ENCODE peak calls at places on chromosomes 5 and 9, in five cellular contexts. B, N, E, F and J are unnamed samples.

GRCh38 chr9:89461302-89461701 is 36.6 kb downstream of the SEMA4D start:
- DNase-seq in E (peak), F (no peak), B (no peak), N (no peak), J (no peak)

GRCh38 chr5:139147743-139148079 is 50.5 kb downstream of the SIL1 start:
- DNase-seq in E (no peak), F (no peak), N (no peak), B (peak), J (no peak)

GRCh38 chr5:126971455-126972019 is 58.8 kb downstream of the MARCHF3 start:
- DNase-seq in B (no peak), N (no peak), F (no peak), E (no peak), J (no peak)

GRCh38 chr5:86968311-86968753 is 299.4 kb upstream of the RASA1 start:
- DNase-seq in B (peak), E (peak), N (peak), F (peak), J (peak)

GRCh38 chr9:120925535-120926396 is 830 bp downstream of the TRAF1 start:
- DNase-seq in N (no peak), B (peak), F (no peak), E (peak), J (no peak)

GRCh38 chr9:21668504-21668903 is 133.9 kb upstream of the MTAP start:
- DNase-seq in B (no peak), E (no peak), F (no peak), N (no peak), J (no peak)

GRCh38 chr9:101047848-101048402 is 19.4 kb downstream of the PLPPR1 start:
- DNase-seq in F (peak), N (no peak), E (peak), B (no peak), J (no peak)

GRCh38 chr5:65916066-65916465 is 10.3 kb upstream of the ERBIN start:
- DNase-seq in E (no peak), N (no peak), B (no peak), F (no peak), J (no peak)

GRCh38 chr9:107363511-107364182 is 80.6 kb downstream of the RAD23B start:
- DNase-seq in F (no peak), B (peak), N (peak), E (no peak), J (peak)

GRCh38 chr9:90070056-90070455 is 465.2 kb downstream of the GADD45G start:
- DNase-seq in B (no peak), E (no peak), N (no peak), F (no peak), J (no peak)

GRCh38 chr5:158175664-158176507 is 316.9 kb upstream of the CLINT1 start:
- DNase-seq in F (no peak), E (peak), N (peak), B (peak), J (no peak)

GRCh38 chr5:146284016-146284415 is 54.6 kb upstream of the POU4F3 start:
- DNase-seq in E (peak), F (no peak), N (no peak), B (no peak), J (no peak)

GRCh38 chr5:87074934-87075541 is 192.6 kb upstream of the RASA1 start:
- DNase-seq in F (peak), N (peak), E (peak), B (no peak), J (no peak)

GRCh38 chr5:150111121-150111520 is 24.8 kb upstream of the CSF1R start:
- DNase-seq in B (no peak), E (no peak), F (no peak), N (peak), J (no peak)

GRCh38 chr5:134129411-134130238 is 15.1 kb downstream of the TCF7 start:
- DNase-seq in E (no peak), N (no peak), F (no peak), B (no peak), J (no peak)

GRCh38 chr9:114836769-114837168 is 30.9 kb upstream of the TNFSF15 start:
- DNase-seq in E (peak), B (no peak), N (no peak), F (no peak), J (no peak)

GRCh38 chr5:177035982-177036381 is 13.5 kb downstream of the ZNF346 start:
- DNase-seq in N (peak), B (no peak), F (no peak), E (no peak), J (peak)

GRCh38 chr5:27318701-27319100 is 280.3 kb upstream of the CDH9 start:
- DNase-seq in E (no peak), F (no peak), B (no peak), N (no peak), J (no peak)

GRCh38 chr5:143952809-143953208 is 140.8 kb downstream of the HMHB1 start:
- DNase-seq in B (no peak), F (no peak), N (no peak), E (no peak), J (no peak)

GRCh38 chr9:93083592-93084470 is 12.2 kb upstream of the CARD19 start:
- DNase-seq in F (no peak), B (no peak), N (peak), E (no peak), J (no peak)

GRCh38 chr9:89000973-89001916 is 10.0 kb downstream of the S1PR3 start:
- DNase-seq in N (peak), E (peak), F (peak), B (peak), J (peak)

GRCh38 chr5:153714732-153715287 is 224.3 kb downstream of the GRIA1 start:
- DNase-seq in F (no peak), E (no peak), N (no peak), B (no peak), J (no peak)

GRCh38 chr9:96177719-96178028 is 124.3 kb downstream of the HSD17B3 start:
- DNase-seq in B (no peak), N (peak), E (no peak), F (no peak), J (no peak)

GRCh38 chr9:110784309-110784708 is 115.7 kb downstream of the MUSK start:
- DNase-seq in B (no peak), E (no peak), F (no peak), N (no peak), J (no peak)

GRCh38 chr9:21611896-21612295 is 129.8 kb upstream of the IFNE start:
- DNase-seq in N (no peak), E (peak), B (no peak), F (no peak), J (no peak)

GRCh38 chr5:149024477-149024876 is 38.4 kb downstream of the SH3TC2 start:
- DNase-seq in E (peak), F (no peak), N (no peak), B (no peak), J (no peak)

GRCh38 chr9:79574716-79575242 is 3.0 kb downstream of the TLE4 start:
- DNase-seq in N (no peak), B (no peak), F (no peak), E (no peak), J (no peak)

GRCh38 chr9:79575560-79575959 is 3.8 kb downstream of the TLE4 start:
- DNase-seq in B (no peak), E (no peak), F (no peak), N (peak), J (peak)

GRCh38 chr9:79573697-79573976 is 1.9 kb downstream of the TLE4 start:
- DNase-seq in N (no peak), B (peak), F (no peak), E (peak), J (no peak)

GRCh38 chr9:79572891-79573696 is 1.3 kb downstream of the TLE4 start:
- DNase-seq in B (peak), E (no peak), N (peak), F (peak), J (peak)

GRCh38 chr9:79574166-79574565 is 2.4 kb downstream of the TLE4 start:
- DNase-seq in B (no peak), E (no peak), N (no peak), F (no peak), J (no peak)
- H2AFZ ChIP-seq in B (peak), E (peak), N (no peak), F (no peak), J (no peak)

GRCh38 chr9:79974806-79975422 is 403.1 kb downstream of the TLE4 start:
- DNase-seq in B (no peak), E (no peak), N (peak), F (no peak), J (peak)

GRCh38 chr9:79973627-79974026 is 401.9 kb downstream of the TLE4 start:
- DNase-seq in N (no peak), B (no peak), E (no peak), F (no peak), J (no peak)

GRCh38 chr9:79977510-79978197 is 405.9 kb downstream of the TLE4 start:
- DNase-seq in F (no peak), N (no peak), E (no peak), B (no peak), J (no peak)

GRCh38 chr9:79975471-79976316 is 403.9 kb downstream of the TLE4 start:
- DNase-seq in B (no peak), N (peak), F (no peak), E (no peak), J (peak)

DNA sequence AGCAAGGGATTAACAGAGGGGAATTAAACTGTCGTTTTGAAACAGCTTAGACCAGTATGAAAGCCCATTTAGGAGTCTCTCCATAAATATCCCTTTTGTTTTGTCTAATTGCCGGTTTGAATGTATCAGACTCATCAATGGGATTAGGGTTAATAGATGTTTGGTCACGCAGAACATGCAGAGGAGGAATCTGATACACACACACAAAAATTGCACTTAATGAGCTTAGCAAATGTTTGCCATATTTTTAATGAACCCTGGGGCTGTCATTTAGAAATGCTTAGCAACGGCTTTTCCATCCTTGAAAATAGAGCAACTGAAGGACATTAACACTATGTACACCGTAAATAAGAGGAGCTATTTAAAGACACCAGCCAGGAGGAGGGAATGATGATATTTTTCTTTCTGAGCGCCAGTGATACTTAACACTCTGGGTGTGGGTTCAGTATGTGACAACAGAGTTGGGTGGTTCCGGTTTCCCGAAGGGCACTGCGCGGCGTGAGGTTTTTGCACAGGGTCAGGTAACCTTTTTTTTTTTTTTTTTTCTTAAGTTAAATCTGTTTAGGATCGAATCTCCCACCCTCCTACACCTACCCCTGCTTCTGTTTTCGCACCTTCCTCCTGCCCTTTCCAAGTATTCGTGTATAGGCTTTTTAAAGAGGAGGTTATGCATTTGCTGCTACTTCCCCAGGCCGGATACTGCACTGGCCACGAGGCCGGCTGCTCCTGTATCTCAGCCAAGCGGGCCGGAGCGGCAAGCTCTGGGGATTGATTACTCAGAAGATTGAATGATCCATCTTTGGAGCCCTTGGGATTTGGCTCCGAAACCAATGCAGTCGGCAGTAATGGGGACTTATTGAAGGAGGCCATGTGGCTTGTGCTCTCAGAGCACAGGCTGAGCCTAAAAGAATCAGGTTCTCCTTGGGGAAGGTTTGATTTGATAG is 405.0 kb downstream of the TLE4 start:
- DNase-seq in N (peak), F (no peak), E (no peak), B (no peak), J (no peak)
- TF ChIP-seq EZH2phosphoT487 in N (peak), F (no peak), E (no peak), B (no peak), J (no peak)

GRCh38 chr9:104747245-104747564 is 278 bp upstream of the NIPSNAP3A start:
- DNase-seq in N (no peak), B (no peak), F (no peak), E (peak), J (no peak)

GRCh38 chr9:104746285-104746684 is 1.2 kb upstream of the NIPSNAP3A start:
- DNase-seq in F (no peak), B (no peak), E (no peak), N (no peak), J (no peak)

GRCh38 chr9:104747565-104748358 is at the start of gene NIPSNAP3A:
- DNase-seq in N (peak), E (peak), B (peak), F (peak), J (peak)

GRCh38 chr9:104745852-104746251 is 1.6 kb upstream of the NIPSNAP3A start:
- DNase-seq in E (no peak), F (no peak), B (no peak), N (no peak), J (no peak)

GRCh38 chr9:104746798-104747197 is 685 bp upstream of the NIPSNAP3A start:
- DNase-seq in B (no peak), E (no peak), F (no peak), N (no peak), J (peak)
- H2AFZ ChIP-seq in B (peak), E (peak), F (peak), N (peak), J (peak)

GRCh38 chr5:142128675-142129208 is 20.2 kb downstream of the NDFIP1 start:
- DNase-seq in F (no peak), E (no peak), B (no peak), N (no peak), J (no peak)
- TF ChIP-seq EZH2phosphoT487 in F (no peak), E (no peak), B (no peak), N (no peak), J (no peak)

GRCh38 chr5:42840279-42840678 is 28.6 kb upstream of the SELENOP start:
- DNase-seq in E (no peak), B (peak), F (no peak), N (no peak), J (no peak)
- H2AFZ ChIP-seq in E (no peak), B (peak), F (no peak), N (no peak), J (peak)

GRCh38 chr9:35341585-35341984 is 148.3 kb upstream of the RUSC2 start:
- DNase-seq in E (no peak), B (peak), F (no peak), N (no peak), J (peak)
- TF ChIP-seq EZH2phosphoT487 in E (no peak), B (no peak), F (no peak), N (no peak), J (no peak)

DNA sequence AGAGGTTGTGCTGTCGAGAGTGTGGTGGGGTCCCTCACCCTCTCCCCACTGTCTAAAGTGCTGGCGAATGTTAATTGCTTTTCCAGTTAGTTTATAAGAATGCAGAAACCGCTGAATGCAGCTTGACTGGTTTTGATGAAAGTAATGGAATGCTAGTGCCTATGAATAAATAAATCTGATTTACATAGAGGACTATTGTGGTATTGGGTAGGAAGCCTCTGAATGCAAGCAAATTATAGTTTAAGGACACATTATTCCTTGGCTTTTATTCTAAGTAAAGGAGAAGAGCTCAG is 372.2 kb upstream of the WWC1 start:
- DNase-seq in B (no peak), N (no peak), E (no peak), F (no peak), J (peak)
- H2AFZ ChIP-seq in B (no peak), N (no peak), E (no peak), F (no peak), J (no peak)

GRCh38 chr5:15008476-15008875 is 136.9 kb upstream of the ANKH start:
- DNase-seq in E (peak), N (no peak), F (no peak), B (peak), J (peak)
- TF ChIP-seq EZH2phosphoT487 in E (no peak), N (no peak), F (no peak), B (no peak), J (no peak)